ENCODE peak calls at places on chromosomes 7 and 10, in ten cellular contexts. C is colonic mucosa, J is epithelial cell of esophagus, Q is PC-9, O is fibroblast of the aortic adventitia, G is lung, Y is fibroblast of lung, M is AG09309, U is stomach, X is GM12878. R is an unnamed sample.

GRCh38 chr7:47454961-47455871 is 126.7 kb downstream of the TNS3 start:
- DNase-seq in C (no peak), J (no peak), Q (no peak), O (no peak), G (no peak), Y (no peak), M (no peak), U (no peak), X (no peak), R (no peak)

GRCh38 chr10:83522881-83523386 is 616.4 kb upstream of the GHITM start:
- DNase-seq in C (no peak), J (no peak), Q (no peak), O (peak), G (no peak), Y (no peak), M (peak), U (no peak), X (no peak), R (no peak)

GRCh38 chr7:29574659-29575058 is 11.0 kb downstream of the PRR15 start:
- DNase-seq in C (no peak), J (no peak), Q (no peak), O (no peak), G (no peak), Y (no peak), M (no peak), U (no peak), X (no peak), R (no peak)

GRCh38 chr10:27635699-27636270 is 109.8 kb downstream of the MKX start:
- DNase-seq in C (no peak), J (peak), Q (no peak), O (no peak), G (no peak), Y (no peak), M (no peak), U (no peak), X (no peak), R (no peak)

GRCh38 chr10:121168513-121169216 is 317.5 kb downstream of the WDR11 start:
- DNase-seq in C (no peak), J (no peak), Q (no peak), O (no peak), G (no peak), Y (no peak), M (no peak), U (peak), X (no peak), R (no peak)

GRCh38 chr10:3874988-3875841 is 90.2 kb upstream of the KLF6 start:
- DNase-seq in C (no peak), J (no peak), Q (no peak), O (no peak), G (no peak), Y (no peak), M (no peak), U (no peak), X (peak), R (peak)

GRCh38 chr7:68535266-68535665 is 1063.0 kb upstream of the AUTS2 start:
- DNase-seq in C (no peak), J (no peak), Q (no peak), O (no peak), G (no peak), Y (no peak), M (no peak), U (no peak), X (no peak), R (no peak)

GRCh38 chr10:46232084-46232483 is 54.7 kb upstream of the ANTXRL start:
- DNase-seq in C (no peak), J (no peak), Q (peak), O (no peak), G (no peak), Y (no peak), M (no peak), U (peak), X (no peak), R (no peak)

GRCh38 chr7:81768951-81769778 is 682 bp downstream of the HGF start:
- DNase-seq in C (no peak), J (no peak), Q (no peak), O (peak), G (no peak), Y (no peak), M (no peak), U (no peak), X (no peak), R (peak)

GRCh38 chr10:48287417-48288391 is 13.2 kb upstream of the FRMPD2 start:
- DNase-seq in C (no peak), J (no peak), Q (peak), O (no peak), G (no peak), Y (no peak), M (no peak), U (peak), X (peak), R (peak)

GRCh38 chr7:99837649-99838361 is 10.0 kb downstream of the CYP3A43 start:
- DNase-seq in C (peak), J (peak), Q (peak), O (peak), G (no peak), Y (peak), M (no peak), U (no peak), X (peak), R (peak)
- TF ChIP-seq CTCF in C (peak), J (peak), Q (peak), O (no peak), G (no peak), Y (no peak), M (peak), U (peak), X (peak), R (peak)

GRCh38 chr7:72336887-72337821 is 75.0 kb downstream of the CALN1 start:
- DNase-seq in C (no peak), J (no peak), Q (no peak), O (no peak), G (no peak), Y (no peak), M (no peak), U (no peak), X (no peak), R (no peak)
- H3K4me3 ChIP-seq in C (no peak), J (no peak), Q (no peak), O (no peak), G (no peak), Y (no peak), M (no peak), U (no peak), X (no peak), R (no peak)

GRCh38 chr10:8897769-8898168 is 843.3 kb downstream of the GATA3 start:
- DNase-seq in C (no peak), J (no peak), Q (no peak), O (no peak), G (no peak), Y (no peak), M (no peak), U (no peak), X (no peak), R (no peak)

GRCh38 chr10:8898745-8899330 is 844.4 kb downstream of the GATA3 start:
- DNase-seq in C (no peak), J (no peak), Q (no peak), O (no peak), G (no peak), Y (no peak), M (no peak), U (no peak), X (no peak), R (no peak)

GRCh38 chr10:8908013-8908412 is 853.5 kb downstream of the GATA3 start:
- DNase-seq in C (no peak), J (no peak), Q (no peak), O (no peak), G (no peak), Y (no peak), M (no peak), U (no peak), X (no peak), R (no peak)

GRCh38 chr10:8902926-8903325 is 848.4 kb downstream of the GATA3 start:
- DNase-seq in C (no peak), J (peak), Q (no peak), O (no peak), G (no peak), Y (no peak), M (no peak), U (no peak), X (no peak), R (no peak)
- TF ChIP-seq CTCF in C (no peak), J (no peak), Q (no peak), O (no peak), G (no peak), Y (no peak), M (no peak), U (no peak), X (no peak), R (no peak)

GRCh38 chr10:89992575-89992974 is 291.2 kb downstream of the KIF20B start:
- DNase-seq in C (no peak), J (no peak), Q (no peak), O (no peak), G (no peak), Y (no peak), M (no peak), U (no peak), X (peak), R (peak)
- H3K4me3 ChIP-seq in C (no peak), J (no peak), Q (no peak), O (no peak), G (no peak), Y (no peak), M (no peak), U (no peak), X (no peak), R (no peak)

R was measured in GM12865.